ENCODE peak calls at places on chromosomes 6 and 20, in four cellular contexts. A is cardiac muscle cell, T is right lobe of liver, G is body of pancreas. K is an unnamed sample.

GRCh38 chr6:14428269-14428668 is 310.7 kb downstream of the CD83 start:
- DNase-seq in G (no peak), A (no peak), T (no peak), K (no peak)

GRCh38 chr20:57503035-57503658 is 21.8 kb downstream of the CTCFL start:
- DNase-seq in T (no peak), G (no peak), A (no peak), K (no peak)

GRCh38 chr6:10383312-10384063 is 31.4 kb downstream of the TFAP2A start:
- DNase-seq in G (no peak), A (no peak), T (no peak), K (no peak)

GRCh38 chr6:78489874-78490273 is 377.5 kb upstream of the IRAK1BP1 start:
- DNase-seq in G (no peak), T (no peak), A (no peak), K (no peak)

GRCh38 chr6:132445201-132445951 is 44.1 kb upstream of the MOXD1 start:
- DNase-seq in G (no peak), T (no peak), A (peak), K (no peak)

GRCh38 chr20:49631074-49631716 is 63.3 kb upstream of the PTGIS start:
- DNase-seq in T (no peak), G (no peak), A (no peak), K (no peak)

GRCh38 chr6:170210651-170211403 is 80.1 kb downstream of the DLL1 start:
- DNase-seq in G (no peak), A (no peak), T (no peak), K (no peak)

GRCh38 chr6:49995278-49995677 is 25.9 kb upstream of the DEFB113 start:
- DNase-seq in T (no peak), A (no peak), G (no peak), K (no peak)

GRCh38 chr6:124119591-124119990 is 315.9 kb downstream of the NKAIN2 start:
- DNase-seq in G (no peak), A (no peak), T (no peak), K (peak)

GRCh38 chr20:58691405-58691772 is 1.2 kb upstream of the NPEPL1 start:
- DNase-seq in A (peak), G (no peak), T (no peak), K (no peak)

GRCh38 chr6:167987811-167988495 is 9.5 kb upstream of the KIF25 start:
- DNase-seq in G (no peak), T (no peak), A (no peak), K (no peak)

GRCh38 chr6:117263353-117263927 is 1.9 kb upstream of the VGLL2 start:
- DNase-seq in A (no peak), T (no peak), G (no peak), K (no peak)

GRCh38 chr6:158002951-158003853 is 21.5 kb downstream of the SYNJ2 start:
- DNase-seq in A (peak), T (no peak), G (no peak), K (peak)

GRCh38 chr6:122669868-122670267 is 59.7 kb downstream of the PKIB start:
- DNase-seq in A (no peak), G (no peak), T (no peak), K (no peak)

GRCh38 chr20:24872291-24873014 is 76.6 kb upstream of the CST7 start:
- DNase-seq in T (no peak), G (no peak), A (no peak), K (peak)

GRCh38 chr20:33685328-33686007 is 717 bp downstream of the E2F1 start:
- DNase-seq in G (no peak), T (no peak), A (no peak), K (peak)

GRCh38 chr6:123604067-123604466 is 32.7 kb downstream of the TRDN start:
- DNase-seq in G (no peak), T (no peak), A (no peak), K (no peak)

GRCh38 chr6:32949113-32949512 is 3.8 kb downstream of the HLA-DMA start:
- DNase-seq in G (no peak), T (no peak), A (no peak), K (no peak)
- H3K27ac ChIP-seq in G (no peak), T (no peak), A (no peak), K (no peak)

DNA sequence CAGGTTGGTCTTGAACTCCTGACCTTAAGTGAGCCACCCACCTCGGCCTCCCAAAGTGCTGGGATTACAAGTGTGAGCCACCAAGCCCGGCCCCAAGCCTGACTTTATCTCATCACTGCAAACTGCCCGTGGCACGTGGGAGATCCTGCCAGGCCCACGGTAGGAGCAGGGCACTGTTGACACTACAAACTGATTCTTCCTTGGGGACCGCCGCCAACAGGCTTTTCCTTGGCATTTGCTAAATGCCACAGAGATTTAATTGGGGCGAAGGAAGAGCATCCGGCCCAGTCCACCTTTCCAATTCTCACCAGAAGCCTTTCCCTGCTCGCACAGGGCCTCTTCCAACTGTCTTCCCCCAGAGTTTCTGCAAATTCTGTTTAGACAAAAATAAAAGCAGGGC is 11.0 kb downstream of the ATP9A start:
- DNase-seq in A (no peak), G (no peak), T (no peak), K (no peak)
- H3K27ac ChIP-seq in A (no peak), G (no peak), T (no peak), K (no peak)

GRCh38 chr6:45567879-45568278 is 190.1 kb upstream of the SUPT3H start:
- DNase-seq in A (no peak), T (no peak), G (no peak), K (no peak)
- H3K27ac ChIP-seq in A (no peak), T (no peak), G (no peak), K (no peak)

GRCh38 chr20:819680-820327 is 13.7 kb upstream of the FAM110A start:
- DNase-seq in A (no peak), G (no peak), T (no peak), K (no peak)

GRCh38 chr20:815914-816606 is 17.5 kb upstream of the FAM110A start:
- DNase-seq in T (peak), A (peak), G (peak), K (peak)

GRCh38 chr20:820328-820953 is 13.1 kb upstream of the FAM110A start:
- DNase-seq in T (no peak), A (no peak), G (no peak), K (no peak)

GRCh38 chr20:815226-815625 is 18.3 kb upstream of the FAM110A start:
- DNase-seq in T (no peak), A (no peak), G (no peak), K (no peak)

GRCh38 chr20:818001-818664 is 15.4 kb upstream of the FAM110A start:
- DNase-seq in T (no peak), A (no peak), G (no peak), K (no peak)
- H3K27ac ChIP-seq in T (no peak), A (no peak), G (no peak), K (no peak)

GRCh38 chr6:92710048-92710447 is 709.3 kb downstream of the EPHA7 start:
- DNase-seq in T (no peak), G (no peak), A (no peak), K (no peak)
- H3K27ac ChIP-seq in T (no peak), G (no peak), A (no peak), K (no peak)

GRCh38 chr6:42010185-42010872 is 40.0 kb upstream of the TAF8 start:
- DNase-seq in A (peak), G (no peak), T (peak), K (peak)
- H3K27ac ChIP-seq in A (peak), G (no peak), T (no peak), K (peak)

DNA sequence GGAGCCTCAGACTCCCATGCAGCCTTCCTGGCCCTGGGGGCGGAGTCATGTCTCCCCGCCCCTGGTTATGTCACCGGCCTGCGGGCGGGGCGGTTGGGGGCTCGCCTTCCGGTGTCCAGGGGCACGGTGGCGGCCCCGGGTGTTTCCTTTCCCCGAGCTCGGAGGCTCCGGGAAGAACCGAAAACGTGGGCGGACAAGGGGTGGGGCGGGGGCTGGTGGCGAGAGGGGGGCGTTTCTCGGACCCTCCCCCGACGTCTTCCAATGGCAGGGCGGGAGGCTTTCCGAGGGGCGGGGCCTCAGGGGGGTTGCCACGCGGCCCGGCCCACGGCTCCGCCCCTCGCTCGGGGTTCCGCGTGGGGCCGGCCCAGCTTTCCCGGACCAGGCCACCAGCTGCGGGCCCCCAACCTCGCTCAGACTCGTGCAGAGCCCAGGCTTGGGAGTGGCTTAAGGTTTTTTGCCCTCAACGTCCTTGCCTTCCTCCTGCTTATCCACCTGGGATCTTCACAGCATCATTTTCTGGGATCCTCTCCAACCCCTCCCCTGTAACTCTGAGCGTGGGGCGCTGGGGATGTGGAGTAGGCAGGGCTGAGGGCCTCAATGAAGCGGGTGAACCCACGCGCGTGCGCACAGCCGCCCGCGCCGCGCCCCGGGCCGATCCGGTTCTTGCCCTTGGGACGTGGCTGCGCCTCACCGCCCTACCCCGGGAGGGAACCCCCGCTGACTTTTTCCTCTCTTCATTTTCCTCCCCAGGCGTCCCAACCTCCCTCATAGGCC is 2.1 kb upstream of the NRN1 start:
- DNase-seq in G (peak), A (peak), T (peak), K (peak)
- H3K27ac ChIP-seq in G (no peak), A (peak), T (peak), K (peak)

K was measured in SJCRH30.